ENCODE peak calls at places on chromosomes 16 and 17, in ten cellular contexts. P is AG04450; J is H9; Q is mesendoderm; Y is mammary epithelial cell; N is CD4-positive, alpha-beta T cell; T is tibial nerve; L is breast epithelium; Z is WERI-Rb-1; D is hepatocyte. H is an unnamed sample.

GRCh38 chr16:14436410-14436955 is 193.6 kb downstream of the PARN start:
- DNase-seq in L (no peak), J (no peak), D (no peak), Z (no peak), N (no peak), Y (no peak), T (no peak), Q (no peak), P (no peak), H (no peak)

GRCh38 chr17:49551221-49552069 is 24.2 kb upstream of the NXPH3 start:
- DNase-seq in Q (no peak), N (no peak), Z (no peak), T (no peak), L (no peak), J (no peak), Y (no peak), D (no peak), P (no peak), H (no peak)

GRCh38 chr17:17075037-17075755 is 32.9 kb downstream of the MPRIP start:
- DNase-seq in N (peak), J (no peak), Y (peak), P (peak), Q (no peak), D (peak), T (peak), Z (no peak), L (peak), H (no peak)

GRCh38 chr16:57297856-57298255 is 13.4 kb upstream of the PLLP start:
- DNase-seq in P (no peak), D (no peak), T (no peak), Y (no peak), L (no peak), N (peak), Q (peak), Z (no peak), J (peak), H (no peak)

GRCh38 chr16:4217246-4218131 is 24.4 kb downstream of the SRL start:
- DNase-seq in D (peak), Y (no peak), P (no peak), T (no peak), Z (peak), L (no peak), Q (peak), N (no peak), J (no peak), H (no peak)

GRCh38 chr16:79997257-79997656 is 396.7 kb upstream of the MAF start:
- DNase-seq in L (no peak), Z (peak), D (no peak), P (peak), Y (no peak), J (peak), N (no peak), T (no peak), Q (peak), H (no peak)

GRCh38 chr17:82815354-82815753 is 24.5 kb downstream of the ZNF750 start:
- DNase-seq in D (no peak), J (no peak), Q (no peak), T (no peak), N (no peak), Z (no peak), P (no peak), L (no peak), Y (no peak), H (no peak)

GRCh38 chr16:78206623-78207223 is 107.3 kb downstream of the WWOX start:
- DNase-seq in J (no peak), T (no peak), N (no peak), Y (no peak), Z (no peak), L (no peak), D (no peak), P (no peak), Q (no peak), H (no peak)

GRCh38 chr17:62931101-62931500 is 34.9 kb upstream of the TANC2 start:
- DNase-seq in N (no peak), Z (no peak), T (no peak), Y (no peak), Q (no peak), L (no peak), P (no peak), D (no peak), J (no peak), H (no peak)

GRCh38 chr17:67239597-67239996 is 5.4 kb downstream of the HELZ start:
- DNase-seq in Y (no peak), Z (no peak), T (no peak), P (no peak), J (no peak), L (no peak), Q (no peak), N (no peak), D (peak), H (no peak)

GRCh38 chr17:67243284-67243683 is 1.7 kb downstream of the HELZ start:
- DNase-seq in J (no peak), D (no peak), L (no peak), Z (no peak), T (no peak), N (no peak), P (no peak), Y (no peak), Q (no peak), H (no peak)

GRCh38 chr17:67244621-67245072 is 349 bp downstream of the HELZ start:
- DNase-seq in Z (peak), Q (no peak), D (peak), T (no peak), N (no peak), L (no peak), Y (no peak), J (no peak), P (no peak), H (no peak)

GRCh38 chr17:67238976-67239375 is 6.0 kb downstream of the HELZ start:
- DNase-seq in Y (no peak), Q (no peak), L (no peak), J (no peak), N (no peak), Z (no peak), P (no peak), D (peak), T (no peak), H (no peak)

GRCh38 chr17:67241719-67242341 is 3.2 kb downstream of the HELZ start:
- DNase-seq in D (no peak), L (no peak), Y (no peak), P (no peak), J (no peak), T (no peak), Q (no peak), N (no peak), Z (no peak), H (no peak)
- H3K27ac ChIP-seq in D (peak), L (no peak), Y (no peak), P (no peak), J (no peak), T (no peak), Q (no peak), N (no peak), Z (no peak), H (no peak)

GRCh38 chr17:64780096-64781012 is 118.2 kb upstream of the SMURF2 start:
- DNase-seq in D (peak), N (peak), Z (no peak), P (no peak), T (no peak), L (peak), Q (peak), Y (peak), J (peak), H (no peak)
- H3K27ac ChIP-seq in D (no peak), N (no peak), Z (no peak), P (no peak), T (peak), L (peak), Q (no peak), Y (no peak), J (no peak), H (no peak)

GRCh38 chr16:59729613-59730012 is 995.5 kb upstream of the GOT2 start:
- DNase-seq in Q (peak), P (no peak), Y (no peak), L (no peak), T (no peak), D (no peak), J (no peak), N (no peak), Z (no peak), H (no peak)
- H3K27ac ChIP-seq in Q (no peak), P (no peak), Y (no peak), L (no peak), T (no peak), D (no peak), J (no peak), N (no peak), Z (no peak), H (no peak)

DNA sequence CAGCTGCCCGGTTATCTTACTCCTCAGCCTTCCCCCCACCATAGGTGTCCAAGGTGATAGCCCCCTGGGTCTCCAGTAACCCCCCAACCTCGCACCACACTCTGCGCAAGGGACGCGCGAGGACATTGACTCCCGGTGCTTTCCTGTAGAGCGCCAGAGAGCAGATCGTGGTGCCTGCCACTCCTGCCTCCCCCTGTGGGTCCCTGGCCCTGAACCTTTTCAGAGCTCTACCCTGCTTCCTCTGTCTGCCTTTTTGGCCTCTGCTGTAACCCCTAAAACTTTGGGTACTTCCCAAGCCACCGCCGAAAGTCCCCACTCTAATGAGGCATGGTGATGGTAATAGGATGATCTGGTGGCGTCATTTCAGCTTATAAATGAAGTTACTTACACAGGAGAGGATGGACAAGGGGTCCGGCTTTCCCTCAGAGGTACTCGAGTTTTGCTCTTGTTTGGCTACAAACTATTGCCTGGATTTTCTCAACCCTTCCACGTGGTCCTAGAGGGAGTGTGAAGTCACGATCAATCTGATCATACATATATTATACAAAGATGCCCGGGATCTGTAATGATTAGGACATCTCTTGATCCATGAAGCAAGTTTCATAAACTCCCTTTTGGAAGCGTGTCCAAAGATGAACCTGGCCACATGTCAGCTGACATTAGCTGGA is 2.1 kb upstream of the CDH11 start:
- DNase-seq in D (peak), Q (peak), N (no peak), J (no peak), Z (no peak), T (no peak), L (no peak), P (no peak), Y (no peak), H (peak)
- H3K27ac ChIP-seq in D (peak), Q (no peak), N (no peak), J (no peak), Z (no peak), T (peak), L (peak), P (peak), Y (peak), H (peak)

GRCh38 chr16:67016143-67016542 is 12.8 kb upstream of the CBFB start:
- DNase-seq in N (no peak), T (no peak), P (no peak), Y (no peak), L (peak), D (no peak), Q (no peak), J (no peak), Z (no peak), H (no peak)

GRCh38 chr16:67014641-67015315 is 14.2 kb upstream of the CBFB start:
- DNase-seq in T (peak), N (no peak), Y (no peak), P (no peak), J (no peak), L (peak), Q (no peak), D (no peak), Z (no peak), H (no peak)

GRCh38 chr16:67013823-67014640 is 14.9 kb upstream of the CBFB start:
- DNase-seq in Y (no peak), Q (peak), T (peak), Z (peak), P (no peak), D (peak), L (peak), N (peak), J (peak), H (peak)

GRCh38 chr16:67016681-67017450 is 12.1 kb upstream of the CBFB start:
- DNase-seq in J (no peak), Q (no peak), Z (no peak), D (no peak), Y (no peak), L (peak), T (no peak), P (no peak), N (no peak), H (no peak)

DNA sequence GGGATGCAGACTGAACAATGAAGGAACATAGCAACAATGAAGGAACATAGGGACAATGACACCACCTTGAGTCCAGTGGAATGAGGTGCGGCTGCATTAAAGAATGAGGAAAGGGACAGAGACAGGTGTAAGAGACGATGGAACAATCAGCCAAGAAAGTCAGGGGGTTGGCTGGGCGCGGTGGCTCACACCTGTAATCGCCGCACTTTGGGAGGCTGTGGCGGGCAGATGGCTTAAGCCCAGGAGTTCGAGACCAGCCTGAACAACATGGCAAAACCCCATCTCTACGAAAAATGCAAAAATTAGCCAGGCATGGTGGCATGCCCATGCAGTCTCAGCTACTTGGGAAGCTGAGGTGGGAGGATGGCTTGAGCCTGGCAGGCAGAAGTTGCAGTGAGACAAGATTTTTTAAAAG is 13.6 kb upstream of the CBFB start:
- DNase-seq in J (no peak), D (no peak), T (peak), N (no peak), L (peak), Y (no peak), Z (peak), Q (no peak), P (no peak), H (no peak)
- H3K27ac ChIP-seq in J (no peak), D (no peak), T (no peak), N (no peak), L (no peak), Y (no peak), Z (no peak), Q (no peak), P (no peak), H (no peak)

GRCh38 chr16:11588321-11589244 is 1.9 kb upstream of the LITAF start:
- DNase-seq in L (no peak), Q (no peak), P (no peak), Y (no peak), D (no peak), N (no peak), T (no peak), J (no peak), Z (no peak), H (no peak)
- H3K27ac ChIP-seq in L (no peak), Q (no peak), P (no peak), Y (no peak), D (peak), N (no peak), T (no peak), J (no peak), Z (no peak), H (no peak)

DNA sequence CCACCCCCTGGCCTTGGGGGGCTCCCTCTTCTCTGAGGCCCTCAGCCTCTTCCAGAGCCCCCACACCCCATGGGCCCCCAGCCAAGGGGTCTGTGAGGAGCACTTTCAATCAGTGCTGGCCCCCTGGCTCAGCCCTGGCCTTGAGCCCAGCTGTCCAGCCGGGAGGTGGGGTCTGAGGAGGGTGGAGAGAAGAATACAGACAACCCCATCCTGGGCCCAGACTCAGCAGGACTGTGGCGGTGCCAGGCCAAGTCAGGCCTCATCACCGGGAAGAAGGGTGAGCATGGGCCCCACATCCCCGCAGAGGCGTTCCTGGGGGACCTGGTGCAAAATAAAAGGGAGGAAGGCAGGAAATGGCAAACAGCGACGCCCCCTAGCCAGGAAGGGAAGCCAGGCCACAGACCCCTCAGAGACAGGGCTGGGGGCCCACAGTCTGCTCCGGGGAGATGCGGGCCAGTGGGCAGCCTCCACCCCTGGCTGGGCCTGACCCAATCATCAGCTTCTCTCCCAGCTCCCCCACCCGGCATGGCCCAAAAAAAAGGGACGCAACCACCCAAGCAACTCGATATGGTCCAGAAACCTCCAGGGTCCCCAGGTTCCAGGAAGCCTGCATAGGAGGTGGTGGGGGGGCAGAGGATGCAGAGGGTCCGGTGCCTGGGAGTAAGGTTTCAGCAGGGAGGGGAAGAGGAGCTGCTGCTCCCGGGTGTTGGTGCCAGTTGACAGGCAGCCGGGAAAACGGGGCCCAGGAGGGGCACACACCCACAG is 20.6 kb downstream of the ZNF423 start:
- DNase-seq in P (no peak), D (peak), L (no peak), Y (no peak), N (no peak), Z (peak), J (no peak), Q (no peak), T (no peak), H (no peak)
- H3K27ac ChIP-seq in P (no peak), D (peak), L (peak), Y (no peak), N (no peak), Z (peak), J (no peak), Q (no peak), T (peak), H (peak)

DNA sequence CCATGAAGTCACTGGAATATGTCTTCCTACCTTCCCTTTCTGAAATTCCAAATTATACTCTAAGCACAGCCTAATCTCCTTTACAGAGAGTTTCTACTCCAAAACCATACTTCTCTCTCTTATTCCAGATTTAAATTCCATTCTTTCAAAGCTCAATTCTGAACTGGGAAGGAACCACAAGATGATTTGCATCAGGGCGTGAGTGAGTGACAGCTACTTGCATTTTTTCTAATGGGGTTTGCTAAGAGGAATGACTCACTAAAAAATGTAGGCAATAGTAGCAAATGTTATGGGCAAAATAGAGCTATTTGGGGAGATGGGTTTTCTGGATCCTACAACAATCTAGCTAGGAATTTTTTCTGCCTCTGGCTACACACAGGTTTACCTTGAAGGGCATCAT is 244.6 kb upstream of the PSMD7 start:
- DNase-seq in P (no peak), Z (no peak), Y (no peak), N (no peak), T (no peak), J (no peak), Q (no peak), L (no peak), D (no peak), H (no peak)
- H3K27ac ChIP-seq in P (no peak), Z (no peak), Y (no peak), N (no peak), T (no peak), J (no peak), Q (no peak), L (no peak), D (no peak), H (no peak)